ENCODE peak calls at places on chromosomes 4 and X, in four cellular contexts. Q is K562, S is HCT116, R is HepG2. A is an unnamed sample.

GRCh38 chr4:150722908-150723362 is 141.0 kb downstream of the MAB21L2 start:
- DNase-seq in Q (no peak), R (no peak), S (no peak), A (no peak)

GRCh38 chrX:64976673-64977040 is 407 bp upstream of the ZC4H2 start:
- DNase-seq in R (no peak), S (no peak), Q (no peak), A (no peak)

GRCh38 chr4:165627548-165627947 is 245.5 kb upstream of the TLL1 start:
- DNase-seq in Q (no peak), R (no peak), S (no peak), A (peak; percentile 8)

GRCh38 chrX:57641338-57641737 is 38.7 kb downstream of the NLRP2B start:
- DNase-seq in S (no peak), Q (no peak), R (no peak), A (no peak)

GRCh38 chr4:186541801-186542200 is 13.6 kb downstream of the MTNR1A start:
- DNase-seq in Q (no peak), R (no peak), S (no peak), A (no peak)

GRCh38 chr4:175035907-175036306 is 117.7 kb downstream of the ADAM29 start:
- DNase-seq in R (no peak), Q (no peak), S (no peak), A (no peak)

GRCh38 chr4:15396157-15396800 is 31.6 kb upstream of the C1QTNF7 start:
- DNase-seq in R (peak; percentile 33), Q (peak; percentile 65), S (peak; percentile 34), A (peak; percentile 6)

GRCh38 chrX:134718329-134719317 is 60.4 kb upstream of the PLAC1 start:
- DNase-seq in R (no peak), S (peak; percentile 54), Q (no peak), A (peak; percentile 81)

GRCh38 chr4:139214039-139214534 is 37.1 kb upstream of the ELF2 start:
- DNase-seq in S (no peak), R (peak; percentile 69), Q (no peak), A (peak; percentile 5)

GRCh38 chr4:139222215-139222614 is 45.2 kb upstream of the ELF2 start:
- DNase-seq in Q (no peak), R (no peak), S (no peak), A (no peak)

GRCh38 chr4:139223682-139224317 is 46.8 kb upstream of the ELF2 start:
- DNase-seq in R (no peak), Q (no peak), S (no peak), A (no peak)

DNA sequence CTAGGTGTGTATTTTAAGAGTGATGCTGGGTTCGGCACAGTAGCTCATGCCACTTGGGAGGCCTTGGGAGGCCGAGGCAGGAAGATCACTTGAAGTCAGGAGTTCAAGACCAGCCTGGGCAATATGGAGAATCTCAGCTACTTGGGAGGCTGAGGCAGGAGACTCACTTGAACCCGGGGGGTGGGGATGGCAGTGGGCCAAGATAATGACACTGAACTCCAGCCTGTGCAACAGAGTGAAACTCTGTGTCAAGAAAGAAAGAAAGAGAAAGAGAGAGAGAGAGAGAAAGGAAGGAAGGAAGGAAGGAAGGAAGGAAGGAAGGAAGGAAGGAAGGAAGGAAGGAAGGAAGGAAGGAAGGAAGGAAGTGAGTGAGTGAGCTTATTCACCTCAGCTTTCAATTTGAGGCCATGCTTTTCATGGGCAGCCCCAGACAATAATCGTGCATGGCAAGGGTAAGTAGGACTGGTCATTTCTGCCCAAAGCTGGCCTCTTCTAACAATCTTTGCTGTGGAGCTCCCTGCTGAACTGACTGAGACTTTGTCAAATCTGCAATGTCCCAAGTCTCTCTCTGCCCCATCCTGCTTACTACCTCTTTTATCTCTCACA is 42.5 kb upstream of the ELF2 start:
- DNase-seq in S (no peak), Q (no peak), R (no peak), A (no peak)
- TF ChIP-seq JUND in S (no peak), Q (no peak), R (no peak), A (no peak)

DNA sequence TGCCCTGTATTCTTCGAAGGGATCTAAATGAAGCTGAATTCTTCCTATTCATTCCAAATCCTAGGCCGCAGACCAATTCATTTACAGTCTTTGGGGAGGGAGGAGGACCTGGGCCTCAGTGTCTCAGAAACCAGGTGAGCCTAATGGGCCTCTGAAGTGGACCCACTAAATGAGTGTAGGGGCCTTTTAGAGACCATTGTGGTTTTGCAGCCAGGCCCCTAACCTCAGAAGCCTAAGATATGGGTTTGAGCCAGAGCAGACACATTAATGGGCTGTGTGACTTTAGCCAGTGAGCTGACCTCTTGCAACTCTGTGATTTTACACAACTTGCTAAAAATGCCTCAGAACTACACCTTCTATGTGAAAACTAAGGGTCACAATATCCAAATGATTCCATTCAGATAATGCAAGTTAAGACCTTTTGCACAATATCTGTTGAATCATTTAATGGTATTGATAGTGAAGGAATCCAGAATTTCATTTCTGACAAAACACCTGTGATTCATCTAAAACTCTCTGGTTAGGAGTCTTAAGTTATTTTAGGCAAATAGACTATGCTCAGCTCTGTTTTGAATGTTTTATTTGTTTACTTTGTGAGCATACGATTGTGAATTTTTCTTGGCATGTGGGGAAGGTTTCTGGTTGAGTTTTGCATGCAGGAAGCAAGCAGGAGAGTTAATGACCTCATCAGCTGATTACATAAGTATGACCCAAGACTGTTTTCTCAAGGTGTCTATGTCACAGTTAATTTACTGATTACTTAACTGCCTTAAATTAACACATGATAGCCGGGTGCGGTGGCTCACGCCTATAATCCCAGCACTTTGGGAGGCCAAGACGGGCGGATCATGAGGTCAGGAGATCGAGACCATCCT is 75.0 kb downstream of the EVC start:
- DNase-seq in S (no peak), Q (no peak), R (no peak), A (no peak)
- TF ChIP-seq JUND in S (no peak), Q (no peak), R (no peak), A (no peak)

GRCh38 chr4:122606364-122607043 is 14.4 kb downstream of the IL21 start:
- DNase-seq in R (no peak), S (no peak), Q (no peak), A (no peak)

GRCh38 chr4:122603156-122603574 is 17.7 kb downstream of the IL21 start:
- DNase-seq in S (no peak), R (no peak), Q (peak; percentile 44), A (peak; percentile 67)

GRCh38 chr4:122602277-122603142 is 18.4 kb downstream of the IL21 start:
- DNase-seq in Q (peak; percentile 20), R (peak; percentile 36), S (peak; percentile 49), A (no peak)

DNA sequence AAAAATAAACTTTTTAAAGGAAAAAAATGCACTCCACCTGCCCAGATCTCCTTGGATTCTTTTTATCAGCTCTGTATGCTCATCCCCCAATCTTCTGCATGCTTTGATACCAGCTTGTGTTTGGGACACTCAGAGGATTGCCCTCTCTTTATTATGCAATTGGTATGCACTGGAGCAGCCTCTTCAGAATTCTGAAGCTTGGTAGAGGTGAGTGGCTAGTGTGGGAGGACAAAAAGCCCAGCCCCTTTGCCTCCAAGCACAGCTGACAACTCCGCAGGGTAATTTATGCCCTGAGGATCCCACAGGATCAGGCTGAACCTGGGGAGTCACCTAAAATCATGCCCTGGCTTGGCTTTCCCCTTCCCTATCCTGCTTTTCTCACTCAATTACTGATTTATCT is 16.7 kb downstream of the IL21 start:
- DNase-seq in R (no peak), S (no peak), Q (no peak), A (no peak)
- TF ChIP-seq JUND in R (no peak), S (no peak), Q (no peak), A (no peak)

GRCh38 chr4:123444298-123444731 is 47.7 kb downstream of the SPRY1 start:
- DNase-seq in Q (peak; percentile 49), R (peak; percentile 93), S (no peak), A (no peak)

GRCh38 chr4:123438031-123438430 is 41.4 kb downstream of the SPRY1 start:
- DNase-seq in R (no peak), Q (no peak), S (no peak), A (no peak)

GRCh38 chr4:123449362-123449761 is 52.8 kb downstream of the SPRY1 start:
- DNase-seq in S (no peak), R (no peak), Q (no peak), A (no peak)

GRCh38 chr4:123446791-123447474 is 50.3 kb downstream of the SPRY1 start:
- DNase-seq in S (no peak), R (peak; percentile 71), Q (no peak), A (no peak)

GRCh38 chr4:123443401-123444297 is 47.1 kb downstream of the SPRY1 start:
- DNase-seq in S (no peak), R (no peak), Q (no peak), A (no peak)
- TF ChIP-seq JUND in S (no peak), R (no peak), Q (no peak), A (no peak)

DNA sequence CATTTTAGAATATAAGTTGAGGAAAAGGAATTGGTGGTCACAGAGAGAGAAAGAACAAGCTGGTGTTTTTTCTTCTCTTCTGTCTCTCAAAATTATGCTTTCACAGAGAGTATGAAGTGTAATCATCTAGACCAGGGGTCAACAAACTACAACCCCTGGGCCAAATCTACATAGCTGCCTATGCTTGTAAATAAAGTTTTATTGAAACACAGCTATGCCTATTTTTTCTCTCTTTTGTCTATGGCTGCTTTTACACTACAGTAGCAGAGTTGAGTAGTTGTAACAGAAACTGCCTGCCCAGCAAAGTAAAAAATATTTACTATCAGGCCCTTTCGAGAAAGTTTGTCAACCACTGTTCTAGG is 6.7 kb upstream of the FAM9C start:
- DNase-seq in R (no peak), Q (no peak), S (no peak), A (no peak)
- TF ChIP-seq JUND in R (no peak), Q (no peak), S (no peak), A (no peak)

GRCh38 chr4:76622126-76622525 is 187.1 kb downstream of the SHROOM3 start:
- DNase-seq in R (no peak), Q (no peak), S (no peak), A (no peak)
- TF ChIP-seq JUND in R (no peak), Q (no peak), S (no peak), A (no peak)

GRCh38 chr4:1675136-1675801 is 8.8 kb downstream of the FAM53A start:
- DNase-seq in S (no peak), Q (no peak), R (no peak), A (no peak)
- TF ChIP-seq JUND in S (no peak), Q (no peak), R (no peak), A (no peak)

DNA sequence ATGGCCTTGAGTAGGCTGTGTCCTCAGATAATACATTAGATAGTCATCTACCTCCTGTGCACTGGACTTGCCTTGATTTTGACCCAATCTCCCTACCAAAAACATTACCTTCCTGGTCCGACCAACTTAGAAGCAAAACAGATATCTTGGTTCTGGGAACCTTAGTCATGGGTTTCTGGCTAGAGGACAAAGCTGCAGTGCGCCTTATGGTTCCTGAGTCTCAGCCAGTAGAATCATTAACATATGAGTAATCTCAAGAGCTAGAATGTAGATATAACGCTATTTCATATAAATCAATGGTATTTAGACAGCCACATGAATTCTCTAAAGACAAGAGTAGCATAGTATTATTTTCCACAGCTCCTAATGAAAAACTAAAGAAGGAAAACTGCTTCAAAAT is 83.1 kb downstream of the GRIA3 start:
- DNase-seq in R (no peak), Q (no peak), S (no peak), A (no peak)
- TF ChIP-seq JUND in R (no peak), Q (no peak), S (no peak), A (no peak)

DNA sequence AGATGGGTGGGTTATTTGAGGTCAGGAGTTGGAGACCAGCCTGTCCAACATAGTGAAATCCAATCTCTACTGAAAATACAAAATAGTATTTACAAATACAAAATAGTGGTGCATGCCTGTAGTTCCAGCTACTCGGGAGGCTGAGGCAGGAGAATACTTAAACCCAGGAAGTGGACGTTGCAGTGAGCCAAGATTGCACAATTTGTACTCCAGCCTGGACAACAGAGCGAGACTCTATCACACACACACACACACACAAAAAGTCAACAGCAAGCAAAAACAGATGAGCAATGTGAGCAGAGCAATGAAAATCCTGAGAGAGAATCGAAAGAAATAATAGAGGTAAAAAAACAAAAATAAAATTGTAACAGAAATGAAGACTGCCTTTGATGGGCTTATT is 168.8 kb downstream of the PCDH18 start:
- DNase-seq in S (no peak), Q (no peak), R (no peak), A (no peak)
- TF ChIP-seq JUND in S (no peak), Q (no peak), R (no peak), A (no peak)

A was measured in T47D.